ENCODE peak calls at places on chromosomes 16 and 17, in nine cellular contexts. A, Z, J, R, E, U, Y, D and V are unnamed samples.

GRCh38 chr17:4852504-4853075 is 19.4 kb downstream of the MINK1 start:
- DNase-seq in D (no peak), Z (no peak), J (peak), R (no peak), Y (no peak), A (no peak), E (no peak), U (peak), V (no peak)

GRCh38 chr16:84281077-84281476 is 13.6 kb upstream of the WFDC1 start:
- DNase-seq in Y (no peak), D (peak), Z (no peak), A (no peak), R (no peak), J (peak), U (peak), E (no peak), V (peak)

GRCh38 chr17:1577186-1577585 is 14.6 kb upstream of the PITPNA start:
- DNase-seq in E (peak), U (no peak), Y (peak), A (no peak), Z (peak), J (peak), D (no peak), R (no peak), V (peak)

GRCh38 chr16:30523768-30524574 is 2.4 kb downstream of the ZNF768 start:
- DNase-seq in Y (no peak), R (no peak), J (no peak), U (peak), Z (no peak), A (no peak), E (no peak), D (no peak), V (no peak)

GRCh38 chr16:19175492-19176262 is 7.6 kb downstream of the SYT17 start:
- DNase-seq in Y (no peak), U (no peak), E (no peak), R (no peak), Z (no peak), J (no peak), A (no peak), D (no peak), V (no peak)

GRCh38 chr17:73912360-73912746 is 268.1 kb upstream of the SDK2 start:
- DNase-seq in Y (no peak), R (no peak), U (no peak), E (no peak), D (no peak), Z (no peak), J (no peak), A (no peak), V (no peak)

GRCh38 chr16:67027046-67027445 is 1.9 kb upstream of the CBFB start:
- DNase-seq in J (no peak), Z (no peak), Y (no peak), E (no peak), D (no peak), R (no peak), U (no peak), A (no peak), V (no peak)

GRCh38 chr17:68431661-68432071 is 25.6 kb downstream of the WIPI1 start:
- DNase-seq in D (peak), E (peak), Y (no peak), U (peak), A (peak), Z (no peak), R (peak), J (no peak), V (peak)

GRCh38 chr16:8931864-8932263 is 31.8 kb downstream of the USP7 start:
- DNase-seq in U (peak), E (peak), D (peak), Z (peak), Y (no peak), J (peak), R (peak), A (no peak), V (no peak)

GRCh38 chr16:55207679-55208294 is 116.2 kb upstream of the IRX6 start:
- DNase-seq in D (peak), Y (no peak), U (no peak), A (no peak), E (no peak), R (no peak), Z (no peak), J (no peak), V (no peak)

GRCh38 chr17:38922538-38923291 is 2.7 kb upstream of the LASP1NB start:
- DNase-seq in U (no peak), E (no peak), R (no peak), Z (peak), D (peak), A (no peak), J (peak), Y (peak), V (no peak)

GRCh38 chr17:82446649-82447048 is 3.9 kb downstream of the CYBC1 start:
- DNase-seq in D (no peak), Z (no peak), R (no peak), U (no peak), Y (no peak), A (no peak), E (no peak), J (no peak), V (no peak)

GRCh38 chr17:57999496-58000017 is 7.5 kb downstream of the SRSF1 start:
- DNase-seq in A (peak), J (peak), E (peak), D (no peak), Z (peak), Y (no peak), R (no peak), U (no peak), V (peak)

GRCh38 chr17:81867123-81867951 is 3.8 kb downstream of the ARHGDIA start:
- DNase-seq in A (no peak), D (peak), U (no peak), Z (no peak), E (no peak), Y (no peak), J (peak), R (no peak), V (no peak)

GRCh38 chr16:67965668-67966548 is 2.5 kb downstream of the SLC12A4 start:
- DNase-seq in J (no peak), R (no peak), E (no peak), U (no peak), Y (no peak), A (no peak), Z (no peak), D (no peak), V (no peak)

GRCh38 chr17:33049781-33050414 is 58.3 kb downstream of the SPACA3 start:
- DNase-seq in D (peak), E (peak), J (peak), R (peak), Z (peak), U (peak), Y (no peak), A (peak), V (peak)

GRCh38 chr17:72123496-72123963 is 2.7 kb downstream of the SOX9 start:
- DNase-seq in J (no peak), U (no peak), R (no peak), Y (no peak), A (no peak), Z (no peak), D (peak), E (no peak), V (peak)

GRCh38 chr17:72125742-72126141 is 4.9 kb downstream of the SOX9 start:
- DNase-seq in A (no peak), J (peak), R (no peak), E (no peak), U (no peak), Z (no peak), D (no peak), Y (no peak), V (no peak)

GRCh38 chr17:72123964-72124791 is 3.4 kb downstream of the SOX9 start:
- DNase-seq in J (no peak), Y (no peak), A (no peak), R (no peak), U (no peak), Z (no peak), D (peak), E (no peak), V (no peak)

GRCh38 chr17:72125226-72125651 is 4.4 kb downstream of the SOX9 start:
- DNase-seq in Z (no peak), E (no peak), R (no peak), A (no peak), U (no peak), Y (no peak), J (no peak), D (peak), V (no peak)

DNA sequence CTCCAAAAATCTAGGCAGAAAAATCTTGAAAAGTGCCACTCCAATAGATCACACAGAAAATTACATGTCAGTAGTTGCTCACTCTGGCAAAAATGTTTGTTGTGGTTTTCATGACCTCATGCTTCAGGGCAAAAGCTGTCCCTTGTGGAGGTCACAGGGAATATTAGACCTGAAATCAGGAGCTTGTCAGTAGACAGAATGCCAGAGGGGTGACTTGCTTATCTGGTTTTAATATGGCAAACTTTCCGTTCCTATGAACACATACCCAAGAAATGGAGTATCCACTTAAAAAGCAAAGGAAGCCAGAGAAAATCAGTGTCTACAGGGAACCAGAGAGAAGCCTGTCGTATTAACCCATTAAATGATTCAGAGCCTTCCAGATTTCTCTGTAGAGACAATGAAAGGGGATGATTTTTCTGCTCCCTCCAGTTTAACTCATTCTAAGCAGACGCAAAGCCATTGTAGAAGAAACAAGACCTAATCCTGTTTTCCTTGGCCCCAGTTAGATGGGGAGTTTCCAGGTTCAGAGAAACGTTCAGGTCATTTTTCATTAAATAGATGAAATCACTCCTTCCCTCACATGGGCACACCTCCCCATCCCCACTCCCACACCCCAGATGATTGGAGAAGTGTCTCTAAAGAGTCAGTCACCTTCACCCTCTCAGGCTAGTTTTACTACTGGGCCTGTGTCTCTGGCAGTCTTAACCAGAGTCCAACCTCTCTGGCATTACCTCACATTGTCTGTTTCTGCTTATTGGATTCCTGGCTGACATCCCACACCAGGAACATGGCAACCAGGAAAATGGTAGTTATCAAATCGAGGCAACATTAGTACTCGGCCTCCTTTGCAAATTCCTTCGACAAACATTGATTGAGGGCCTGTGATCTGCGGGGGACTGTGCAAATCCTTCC is 6.0 kb downstream of the SOX9 start:
- DNase-seq in R (no peak), U (no peak), J (peak), Z (no peak), A (peak), E (no peak), D (no peak), Y (no peak), V (no peak)
- TF ChIP-seq CTCF in R (no peak), U (no peak), J (no peak), Z (no peak), A (no peak), E (no peak), D (no peak), Y (no peak), V (no peak)

DNA sequence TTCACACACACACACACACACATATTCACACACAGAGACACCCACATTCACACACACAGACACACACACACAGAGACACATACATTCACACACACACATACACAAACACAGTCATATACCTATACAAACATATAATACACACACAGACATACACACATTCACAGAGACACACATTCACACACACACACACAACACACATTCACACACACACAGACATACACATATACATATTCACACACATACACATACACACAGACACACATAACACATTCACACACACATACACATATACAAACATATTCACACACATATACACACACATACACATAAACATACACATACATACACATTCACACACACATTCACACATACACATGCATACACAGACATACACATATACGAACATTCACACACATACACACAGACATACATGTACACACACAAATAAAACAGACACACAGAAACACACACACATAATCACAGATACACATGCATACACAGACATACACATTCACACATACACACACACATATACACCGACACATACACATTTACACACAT is 7.9 kb downstream of the PRCD start:
- DNase-seq in R (no peak), J (no peak), D (no peak), U (no peak), A (no peak), Y (no peak), Z (no peak), E (no peak), V (no peak)
- TF ChIP-seq CTCF in R (no peak), J (peak), D (no peak), U (no peak), A (no peak), Y (no peak), Z (no peak), E (no peak), V (no peak)

DNA sequence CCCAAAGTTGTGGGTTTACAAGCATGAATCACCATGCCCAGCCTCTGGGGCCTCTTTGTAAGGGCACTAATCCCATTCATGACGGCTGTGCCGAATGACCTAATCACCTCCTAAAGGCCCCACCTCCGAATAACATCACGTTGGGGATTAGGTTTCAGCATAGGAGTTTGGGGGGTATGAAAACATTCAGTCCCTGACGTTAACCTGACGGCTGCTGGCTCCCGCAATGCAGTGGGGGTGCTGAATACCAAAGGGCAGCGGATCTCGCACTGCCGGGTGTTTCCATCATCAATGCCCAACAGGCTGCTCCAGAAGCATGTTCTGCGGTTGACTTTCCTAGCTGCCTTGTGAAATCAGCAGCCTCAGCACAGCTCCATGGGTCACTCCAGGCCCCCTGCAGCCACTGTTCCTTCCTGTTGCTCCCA is 120.8 kb upstream of the SEC14L1 start:
- DNase-seq in D (no peak), J (no peak), Z (no peak), A (no peak), Y (no peak), U (no peak), E (no peak), R (no peak), V (no peak)
- TF ChIP-seq CTCF in D (no peak), J (no peak), Z (no peak), A (no peak), Y (no peak), U (no peak), E (no peak), R (no peak), V (no peak)

GRCh38 chr16:534089-534635 is 6.7 kb downstream of the CAPN15 start:
- DNase-seq in A (no peak), Z (no peak), R (no peak), Y (no peak), J (no peak), E (no peak), U (peak), D (no peak), V (no peak)
- TF ChIP-seq CTCF in A (no peak), Z (no peak), R (no peak), Y (no peak), J (no peak), E (no peak), U (no peak), D (no peak), V (no peak)

GRCh38 chr17:76540381-76541300 is 797 bp downstream of the PRCD start:
- DNase-seq in A (peak), J (peak), U (peak), Y (peak), Z (peak), E (peak), D (peak), R (peak), V (peak)
- TF ChIP-seq CTCF in A (no peak), J (peak), U (peak), Y (no peak), Z (peak), E (no peak), D (no peak), R (peak), V (no peak)

DNA sequence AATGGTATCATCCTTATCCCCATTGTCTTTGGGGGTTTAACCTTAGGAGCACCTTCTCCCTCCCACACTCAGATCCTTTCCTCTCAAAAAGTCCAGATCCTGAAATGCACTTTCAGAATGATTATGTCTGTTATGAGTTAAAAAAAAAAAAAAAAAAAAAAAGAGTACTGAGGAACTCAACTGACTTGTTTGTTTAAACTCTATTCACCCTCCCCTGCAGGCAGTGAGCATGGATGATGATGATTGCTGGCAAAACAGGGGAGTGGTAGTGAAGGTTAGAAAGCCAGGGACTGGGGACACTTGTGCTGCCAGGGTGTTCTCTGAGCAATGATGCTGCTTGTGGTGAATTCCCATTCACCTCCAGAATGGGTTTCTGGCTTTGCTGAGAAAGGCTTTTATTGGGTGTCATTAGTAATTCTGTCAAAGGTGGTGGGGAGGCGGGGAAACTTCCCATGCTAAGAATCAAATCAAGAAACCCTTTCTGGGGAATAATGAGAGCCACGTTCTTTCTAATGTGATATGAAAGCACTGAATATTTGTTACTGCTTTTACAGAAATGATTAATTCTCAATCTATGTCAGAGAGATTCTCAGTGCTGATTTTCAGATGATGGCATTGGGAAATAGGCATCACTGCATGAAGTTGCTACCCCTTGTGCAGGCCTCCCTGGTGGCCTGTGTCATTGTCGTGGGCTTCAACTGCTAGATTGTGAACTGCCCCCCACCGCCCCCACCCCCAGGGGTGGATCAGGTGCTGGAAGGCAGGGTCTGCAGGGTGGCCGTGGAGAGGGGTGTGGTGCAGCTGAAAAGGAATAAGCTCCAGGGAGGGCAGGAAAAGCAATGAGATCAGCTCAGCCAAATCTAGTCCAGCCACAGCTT is 14.1 kb downstream of the CCL4 start:
- DNase-seq in Y (no peak), R (no peak), E (peak), J (no peak), A (no peak), Z (no peak), U (no peak), D (no peak), V (peak)
- TF ChIP-seq CTCF in Y (no peak), R (no peak), E (no peak), J (no peak), A (no peak), Z (no peak), U (no peak), D (no peak), V (no peak)

GRCh38 chr16:50667497-50668367 is 13.4 kb downstream of the SNX20 start:
- DNase-seq in U (no peak), A (no peak), Y (no peak), E (peak), Z (no peak), J (no peak), D (no peak), R (no peak), V (no peak)
- TF ChIP-seq CTCF in U (peak), A (no peak), Y (no peak), E (peak), Z (no peak), J (peak), D (no peak), R (no peak), V (peak)

DNA sequence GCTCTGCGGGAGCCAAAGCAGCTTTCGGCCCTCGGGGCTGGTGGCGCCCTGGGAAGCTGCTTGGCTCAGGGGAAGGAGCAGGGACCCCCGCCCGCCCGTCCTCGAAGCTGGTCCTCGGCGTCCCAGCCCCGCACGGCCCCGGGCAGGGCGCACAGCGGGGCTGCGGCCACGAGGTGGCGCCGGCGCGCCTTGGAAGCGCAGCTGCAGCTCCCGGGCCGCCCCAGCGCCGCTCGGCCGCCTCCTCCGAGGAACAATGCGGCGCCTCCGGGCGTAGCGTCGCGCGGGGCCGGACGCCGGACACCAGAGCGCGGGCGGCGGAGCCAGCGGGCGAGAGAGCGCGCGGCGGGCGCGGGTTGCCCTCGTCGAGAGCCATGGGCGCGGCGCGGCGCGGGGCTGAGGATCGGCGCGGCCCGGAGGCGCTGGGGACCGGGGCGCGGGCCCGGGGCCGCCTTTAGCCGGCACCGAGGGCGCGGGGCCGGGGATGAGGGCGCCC is at the start of gene MGAT5B:
- DNase-seq in J (peak), R (peak), U (peak), Z (peak), Y (peak), A (peak), D (peak), E (peak), V (peak)
- TF ChIP-seq CTCF in J (peak), R (peak), U (peak), Z (peak), Y (peak), A (peak), D (peak), E (peak), V (peak)